ENCODE peak calls at places on chromosomes 1 and 21, in four cellular contexts. X, E, R and B are unnamed samples.

GRCh38 chr1:204853446-204853845 is 17.2 kb upstream of the NFASC start:
- DNase-seq in X (no peak), E (no peak), R (no peak), B (no peak)

GRCh38 chr1:4650486-4650885 is 3.9 kb upstream of the AJAP1 start:
- DNase-seq in X (no peak), E (no peak), R (no peak), B (no peak)

GRCh38 chr1:43305926-43306687 is 5.3 kb downstream of the TIE1 start:
- DNase-seq in X (no peak), E (no peak), R (no peak), B (no peak)

GRCh38 chr1:67683306-67683705 is 1.7 kb upstream of the GADD45A start:
- DNase-seq in X (no peak), E (no peak), R (no peak), B (peak; percentile 20)

GRCh38 chr1:204079608-204079999 is 6.7 kb downstream of the SOX13 start:
- DNase-seq in X (no peak), E (no peak), R (no peak), B (no peak)

GRCh38 chr1:94215955-94216354 is 21.4 kb downstream of the ARHGAP29 start:
- DNase-seq in X (no peak), E (no peak), R (no peak), B (no peak)

GRCh38 chr1:87404306-87404705 is 75.6 kb downstream of the LMO4 start:
- DNase-seq in X (no peak), E (no peak), R (no peak), B (no peak)

GRCh38 chr1:8284167-8284566 is 33.7 kb upstream of the SLC45A1 start:
- DNase-seq in X (no peak), E (no peak), R (no peak), B (no peak)

GRCh38 chr1:153357076-153357852 is 390 bp upstream of the S100A9 start:
- DNase-seq in X (no peak), E (peak; percentile 33), R (peak; percentile 14), B (peak; percentile 85)

GRCh38 chr1:85580046-85580411 is 532 bp upstream of the CCN1 start:
- DNase-seq in X (no peak), E (no peak), R (no peak), B (no peak)

GRCh38 chr1:233326995-233327937 is at the start of gene MAP3K21:
- DNase-seq in X (peak; percentile 95), E (peak; percentile 85), R (peak; percentile 85), B (peak; percentile 89)

GRCh38 chr21:33936221-33937038 is 20.8 kb upstream of the ATP5PO start:
- DNase-seq in X (no peak), E (peak; percentile 47), R (no peak), B (peak; percentile 10)

GRCh38 chr1:92583821-92584760 is 97.4 kb upstream of the GFI1 start:
- DNase-seq in X (no peak), E (peak; percentile 22), R (peak; percentile 30), B (peak; percentile 96)

GRCh38 chr1:64659478-64659877 is 85.4 kb upstream of the RAVER2 start:
- DNase-seq in X (no peak), E (no peak), R (no peak), B (no peak)

GRCh38 chr1:17161137-17161700 is 42.0 kb upstream of the PADI2 start:
- DNase-seq in X (no peak), E (peak; percentile 14), R (no peak), B (peak; percentile 4)

GRCh38 chr1:232319106-232319505 is 310.8 kb downstream of the SIPA1L2 start:
- DNase-seq in X (no peak), E (no peak), R (no peak), B (no peak)

GRCh38 chr1:46288485-46289133 is 14.8 kb downstream of the LRRC41 start:
- DNase-seq in X (no peak), E (no peak), R (no peak), B (no peak)

GRCh38 chr21:43276811-43277210 is 108.0 kb downstream of the CRYAA start:
- DNase-seq in X (no peak), E (no peak), R (no peak), B (no peak)

GRCh38 chr1:98045211-98046030 is 124.6 kb upstream of the DPYD start:
- DNase-seq in X (peak; percentile 61), E (no peak), R (no peak), B (no peak)

GRCh38 chr21:45291613-45292398 is 4.1 kb upstream of the POFUT2 start:
- DNase-seq in X (no peak), E (no peak), R (no peak), B (no peak)

GRCh38 chr1:198179556-198179981 is 22.8 kb downstream of the NEK7 start:
- DNase-seq in X (no peak), E (peak; percentile 75), R (no peak), B (peak; percentile 14)